ENCODE peak calls at places on chromosomes 13 and 19, in seven cellular contexts. V is Panc1; K is frontal cortex; U is stimulated activated CD8-positive, alpha-beta memory T cell treated with anti-CD3 and anti-CD28 coated beads, Interleukin-4, amount 100 ng/mL, for 4 hours; I is hepatocyte; G is thoracic aorta; P is brain microvascular endothelial cell. J is an unnamed sample.

GRCh38 chr19:31316201-31316951 is 32.9 kb downstream of the TSHZ3 start:
- DNase-seq in V (no peak), K (no peak), U (no peak), I (no peak), G (no peak), P (no peak), J (no peak)

GRCh38 chr13:75830842-75831241 is 194.7 kb downstream of the LMO7 start:
- DNase-seq in V (no peak), K (no peak), U (no peak), I (no peak), G (no peak), P (no peak), J (no peak)

GRCh38 chr19:6516659-6517291 is 14.1 kb upstream of the TNFSF9 start:
- DNase-seq in V (no peak), K (peak), U (peak), I (peak), G (peak), P (peak), J (peak)

GRCh38 chr19:7926021-7926726 is at the start of gene CTXN1:
- DNase-seq in V (no peak), K (peak), U (peak), I (peak), G (no peak), P (no peak), J (no peak)

GRCh38 chr19:21835810-21836444 is at the start of gene ZNF43:
- DNase-seq in V (peak), K (peak), U (peak), I (peak), G (peak), P (peak), J (peak)

GRCh38 chr13:109481046-109481445 is 305.3 kb downstream of the IRS2 start:
- DNase-seq in V (no peak), K (no peak), U (no peak), I (peak), G (no peak), P (peak), J (no peak)

GRCh38 chr19:18468517-18468916 is 30.6 kb upstream of the ISYNA1 start:
- DNase-seq in V (no peak), K (no peak), U (no peak), I (no peak), G (no peak), P (no peak), J (no peak)

GRCh38 chr19:36939153-36939552 is 23.0 kb downstream of the ZNF568 start:
- DNase-seq in V (no peak), K (no peak), U (no peak), I (no peak), G (no peak), P (no peak), J (no peak)

GRCh38 chr19:10290439-10290875 is 705 bp downstream of the ICAM5 start:
- DNase-seq in V (no peak), K (no peak), U (no peak), I (no peak), G (no peak), P (no peak), J (no peak)

GRCh38 chr19:3695986-3696659 is 4.1 kb downstream of the PIP5K1C start:
- DNase-seq in V (no peak), K (no peak), U (no peak), I (no peak), G (no peak), P (no peak), J (no peak)

GRCh38 chr19:13953021-13953531 is 767 bp downstream of the DCAF15 start:
- DNase-seq in V (no peak), K (no peak), U (no peak), I (peak), G (no peak), P (no peak), J (no peak)

GRCh38 chr19:29873024-29873800 is 61.4 kb downstream of the CCNE1 start:
- DNase-seq in V (no peak), K (peak), U (peak), I (peak), G (no peak), P (no peak), J (no peak)

GRCh38 chr13:113791761-113792160 is 32.7 kb downstream of the TMEM255B start:
- DNase-seq in V (no peak), K (no peak), U (no peak), I (no peak), G (no peak), P (no peak), J (no peak)

GRCh38 chr19:46674416-46675178 is 13.6 kb upstream of the DACT3 start:
- DNase-seq in V (no peak), K (no peak), U (no peak), I (no peak), G (no peak), P (no peak), J (no peak)

GRCh38 chr13:32175307-32175706 is 139.9 kb downstream of the ZAR1L start:
- DNase-seq in V (no peak), K (no peak), U (no peak), I (no peak), G (no peak), P (no peak), J (no peak)

GRCh38 chr19:48496959-48497727 is 14.5 kb downstream of the LMTK3 start:
- DNase-seq in V (no peak), K (no peak), U (no peak), I (no peak), G (no peak), P (no peak), J (peak)

GRCh38 chr19:5624741-5625140 is 1.9 kb downstream of the SAFB start:
- DNase-seq in V (no peak), K (no peak), U (no peak), I (peak), G (no peak), P (no peak), J (no peak)

GRCh38 chr13:70218618-70219017 is 110.4 kb upstream of the KLHL1 start:
- DNase-seq in V (no peak), K (no peak), U (no peak), I (no peak), G (no peak), P (no peak), J (no peak)

GRCh38 chr13:35475960-35476943 is at the start of gene MAB21L1:
- DNase-seq in V (no peak), K (peak), U (no peak), I (peak), G (no peak), P (peak), J (no peak)

GRCh38 chr19:2428027-2428690 is 773 bp upstream of the TIMM13 start:
- DNase-seq in V (no peak), K (no peak), U (no peak), I (no peak), G (no peak), P (peak), J (no peak)

GRCh38 chr19:33193864-33194362 is at the start of gene LRP3:
- DNase-seq in V (no peak), K (peak), U (no peak), I (peak), G (no peak), P (no peak), J (no peak)

GRCh38 chr19:44722131-44723121 is 23.5 kb downstream of the CEACAM16 start:
- DNase-seq in V (no peak), K (no peak), U (no peak), I (no peak), G (no peak), P (no peak), J (no peak)

GRCh38 chr13:111099292-111099691 is 15.8 kb upstream of the ARHGEF7 start:
- DNase-seq in V (no peak), K (no peak), U (no peak), I (no peak), G (no peak), P (no peak), J (no peak)

J was measured in HepG2.